ENCODE peak calls at places on chromosomes 12 and 14, in seven cellular contexts. One of them, this sample, is unnamed.

GRCh38 chr14:69346710-69347109 is 51.4 kb downstream of the ERH start:
- DNase-seq in CD8-positive, alpha-beta T cell: no peak
- DNase-seq in coronary artery: no peak
- DNase-seq in adrenal gland: no peak
- DNase-seq in ascending aorta: no peak
- DNase-seq in fibroblast of pulmonary artery: peak
- DNase-seq in prostate gland: no peak
- DNase-seq in this sample: no peak

GRCh38 chr12:6065872-6066217 is 58.6 kb downstream of the VWF start:
- DNase-seq in CD8-positive, alpha-beta T cell: no peak
- DNase-seq in coronary artery: no peak
- DNase-seq in adrenal gland: no peak
- DNase-seq in ascending aorta: no peak
- DNase-seq in fibroblast of pulmonary artery: no peak
- DNase-seq in prostate gland: no peak
- DNase-seq in this sample: no peak

GRCh38 chr14:92122761-92123160 is 992 bp downstream of the CPSF2 start:
- DNase-seq in CD8-positive, alpha-beta T cell: no peak
- DNase-seq in coronary artery: no peak
- DNase-seq in adrenal gland: no peak
- DNase-seq in ascending aorta: no peak
- DNase-seq in fibroblast of pulmonary artery: no peak
- DNase-seq in prostate gland: no peak
- DNase-seq in this sample: no peak

GRCh38 chr12:57519758-57520007 is 631 bp downstream of the DDIT3 start:
- DNase-seq in CD8-positive, alpha-beta T cell: peak
- DNase-seq in coronary artery: no peak
- DNase-seq in adrenal gland: no peak
- DNase-seq in ascending aorta: no peak
- DNase-seq in fibroblast of pulmonary artery: no peak
- DNase-seq in prostate gland: no peak
- DNase-seq in this sample: no peak

GRCh38 chr12:93790472-93791152 is 113.4 kb downstream of the CRADD start:
- DNase-seq in CD8-positive, alpha-beta T cell: no peak
- DNase-seq in coronary artery: no peak
- DNase-seq in adrenal gland: no peak
- DNase-seq in ascending aorta: no peak
- DNase-seq in fibroblast of pulmonary artery: peak
- DNase-seq in prostate gland: no peak
- DNase-seq in this sample: no peak

GRCh38 chr12:11204173-11204572 is 17.4 kb upstream of the TAS2R42 start:
- DNase-seq in CD8-positive, alpha-beta T cell: no peak
- DNase-seq in coronary artery: no peak
- DNase-seq in adrenal gland: no peak
- DNase-seq in ascending aorta: no peak
- DNase-seq in fibroblast of pulmonary artery: no peak
- DNase-seq in prostate gland: no peak
- DNase-seq in this sample: no peak

GRCh38 chr14:68401320-68401719 is 391.5 kb downstream of the ZFP36L1 start:
- DNase-seq in CD8-positive, alpha-beta T cell: no peak
- DNase-seq in coronary artery: no peak
- DNase-seq in adrenal gland: no peak
- DNase-seq in ascending aorta: no peak
- DNase-seq in fibroblast of pulmonary artery: peak
- DNase-seq in prostate gland: no peak
- DNase-seq in this sample: no peak

GRCh38 chr14:101220921-101221510 is 317.5 kb upstream of the RTL1 start:
- DNase-seq in CD8-positive, alpha-beta T cell: peak
- DNase-seq in coronary artery: peak
- DNase-seq in adrenal gland: no peak
- DNase-seq in ascending aorta: no peak
- DNase-seq in fibroblast of pulmonary artery: no peak
- DNase-seq in prostate gland: no peak
- DNase-seq in this sample: peak

GRCh38 chr12:51183816-51184215 is 10.9 kb upstream of the TFCP2 start:
- DNase-seq in CD8-positive, alpha-beta T cell: no peak
- DNase-seq in coronary artery: no peak
- DNase-seq in adrenal gland: peak
- DNase-seq in ascending aorta: no peak
- DNase-seq in fibroblast of pulmonary artery: peak
- DNase-seq in prostate gland: no peak
- DNase-seq in this sample: no peak

GRCh38 chr12:104201238-104202001 is 14.2 kb upstream of the TXNRD1 start:
- DNase-seq in CD8-positive, alpha-beta T cell: peak
- DNase-seq in coronary artery: no peak
- DNase-seq in adrenal gland: peak
- DNase-seq in ascending aorta: no peak
- DNase-seq in fibroblast of pulmonary artery: peak
- DNase-seq in prostate gland: peak
- DNase-seq in this sample: peak

GRCh38 chr12:58920102-58920955 is at the start of gene LRIG3:
- DNase-seq in CD8-positive, alpha-beta T cell: no peak
- DNase-seq in coronary artery: peak
- DNase-seq in adrenal gland: peak
- DNase-seq in ascending aorta: peak
- DNase-seq in fibroblast of pulmonary artery: peak
- DNase-seq in prostate gland: peak
- DNase-seq in this sample: peak

GRCh38 chr12:102512523-102512922 is 32.2 kb upstream of the IGF1 start:
- DNase-seq in CD8-positive, alpha-beta T cell: no peak
- DNase-seq in coronary artery: no peak
- DNase-seq in adrenal gland: no peak
- DNase-seq in ascending aorta: no peak
- DNase-seq in fibroblast of pulmonary artery: no peak
- DNase-seq in prostate gland: no peak
- DNase-seq in this sample: no peak

GRCh38 chr12:53949631-53950440 is 4.9 kb upstream of the HOXC12 start:
- DNase-seq in CD8-positive, alpha-beta T cell: no peak
- DNase-seq in coronary artery: no peak
- DNase-seq in adrenal gland: no peak
- DNase-seq in ascending aorta: no peak
- DNase-seq in fibroblast of pulmonary artery: no peak
- DNase-seq in prostate gland: no peak
- DNase-seq in this sample: peak

GRCh38 chr12:116855744-116856470 is 25.3 kb downstream of the HRK start:
- DNase-seq in CD8-positive, alpha-beta T cell: no peak
- DNase-seq in coronary artery: no peak
- DNase-seq in adrenal gland: no peak
- DNase-seq in ascending aorta: no peak
- DNase-seq in fibroblast of pulmonary artery: no peak
- DNase-seq in prostate gland: no peak
- DNase-seq in this sample: no peak

GRCh38 chr12:85277900-85278597 is 2.0 kb upstream of the ALX1 start:
- DNase-seq in CD8-positive, alpha-beta T cell: no peak
- DNase-seq in coronary artery: no peak
- DNase-seq in adrenal gland: no peak
- DNase-seq in ascending aorta: no peak
- DNase-seq in fibroblast of pulmonary artery: no peak
- DNase-seq in prostate gland: no peak
- DNase-seq in this sample: peak

GRCh38 chr14:98174031-98174430 is 1098.0 kb downstream of the BCL11B start:
- DNase-seq in CD8-positive, alpha-beta T cell: no peak
- DNase-seq in coronary artery: no peak
- DNase-seq in adrenal gland: no peak
- DNase-seq in ascending aorta: no peak
- DNase-seq in fibroblast of pulmonary artery: no peak
- DNase-seq in prostate gland: no peak
- DNase-seq in this sample: no peak

GRCh38 chr12:91885851-91886250 is 259.8 kb downstream of the BTG1 start:
- DNase-seq in CD8-positive, alpha-beta T cell: no peak
- DNase-seq in coronary artery: no peak
- DNase-seq in adrenal gland: no peak
- DNase-seq in ascending aorta: no peak
- DNase-seq in fibroblast of pulmonary artery: no peak
- DNase-seq in prostate gland: no peak
- DNase-seq in this sample: no peak

GRCh38 chr14:48323655-48324054 is 648.2 kb upstream of the MDGA2 start:
- DNase-seq in CD8-positive, alpha-beta T cell: no peak
- DNase-seq in coronary artery: no peak
- DNase-seq in adrenal gland: no peak
- DNase-seq in ascending aorta: no peak
- DNase-seq in fibroblast of pulmonary artery: peak
- DNase-seq in prostate gland: no peak
- DNase-seq in this sample: no peak

GRCh38 chr14:32635103-32635719 is 303.5 kb upstream of the NPAS3 start:
- DNase-seq in CD8-positive, alpha-beta T cell: no peak
- DNase-seq in coronary artery: no peak
- DNase-seq in adrenal gland: no peak
- DNase-seq in ascending aorta: no peak
- DNase-seq in fibroblast of pulmonary artery: peak
- DNase-seq in prostate gland: no peak
- DNase-seq in this sample: no peak

GRCh38 chr14:89447182-89447970 is 30.3 kb upstream of the FOXN3 start:
- DNase-seq in CD8-positive, alpha-beta T cell: no peak
- DNase-seq in coronary artery: no peak
- DNase-seq in adrenal gland: no peak
- DNase-seq in ascending aorta: no peak
- DNase-seq in fibroblast of pulmonary artery: no peak
- DNase-seq in prostate gland: no peak
- DNase-seq in this sample: no peak

GRCh38 chr12:3732901-3733300 is 20.0 kb downstream of the CRACR2A start:
- DNase-seq in CD8-positive, alpha-beta T cell: no peak
- DNase-seq in coronary artery: peak
- DNase-seq in adrenal gland: no peak
- DNase-seq in ascending aorta: no peak
- DNase-seq in fibroblast of pulmonary artery: no peak
- DNase-seq in prostate gland: no peak
- DNase-seq in this sample: no peak

GRCh38 chr12:113948151-113948914 is 17.8 kb downstream of the RBM19 start:
- DNase-seq in CD8-positive, alpha-beta T cell: no peak
- DNase-seq in coronary artery: no peak
- DNase-seq in adrenal gland: no peak
- DNase-seq in ascending aorta: no peak
- DNase-seq in fibroblast of pulmonary artery: no peak
- DNase-seq in prostate gland: no peak
- DNase-seq in this sample: no peak

GRCh38 chr12:68761901-68762630 is 16.1 kb downstream of the SLC35E3 start:
- DNase-seq in CD8-positive, alpha-beta T cell: no peak
- DNase-seq in coronary artery: no peak
- DNase-seq in adrenal gland: peak
- DNase-seq in ascending aorta: no peak
- DNase-seq in fibroblast of pulmonary artery: no peak
- DNase-seq in prostate gland: no peak
- DNase-seq in this sample: no peak

GRCh38 chr12:51323317-51323960 is 535 bp downstream of the BIN2 start:
- DNase-seq in CD8-positive, alpha-beta T cell: peak
- DNase-seq in coronary artery: no peak
- DNase-seq in adrenal gland: no peak
- DNase-seq in ascending aorta: no peak
- DNase-seq in fibroblast of pulmonary artery: no peak
- DNase-seq in prostate gland: no peak
- DNase-seq in this sample: no peak

GRCh38 chr12:118371354-118372282 is 1.1 kb downstream of the TAOK3 start:
- DNase-seq in CD8-positive, alpha-beta T cell: no peak
- DNase-seq in coronary artery: no peak
- DNase-seq in adrenal gland: no peak
- DNase-seq in ascending aorta: no peak
- DNase-seq in fibroblast of pulmonary artery: no peak
- DNase-seq in prostate gland: peak
- DNase-seq in this sample: no peak

GRCh38 chr12:100554608-100555077 is 18.8 kb upstream of the GAS2L3 start:
- DNase-seq in CD8-positive, alpha-beta T cell: no peak
- DNase-seq in coronary artery: no peak
- DNase-seq in adrenal gland: peak
- DNase-seq in ascending aorta: no peak
- DNase-seq in fibroblast of pulmonary artery: peak
- DNase-seq in prostate gland: no peak
- DNase-seq in this sample: no peak

GRCh38 chr12:2373307-2373706 is 320.5 kb downstream of the CACNA1C start:
- DNase-seq in CD8-positive, alpha-beta T cell: no peak
- DNase-seq in coronary artery: no peak
- DNase-seq in adrenal gland: no peak
- DNase-seq in ascending aorta: no peak
- DNase-seq in fibroblast of pulmonary artery: no peak
- DNase-seq in prostate gland: no peak
- DNase-seq in this sample: no peak

GRCh38 chr14:94390372-94391086 is 2.1 kb upstream of the SERPINA1 start:
- DNase-seq in CD8-positive, alpha-beta T cell: no peak
- DNase-seq in coronary artery: peak
- DNase-seq in adrenal gland: peak
- DNase-seq in ascending aorta: no peak
- DNase-seq in fibroblast of pulmonary artery: peak
- DNase-seq in prostate gland: peak
- DNase-seq in this sample: no peak

GRCh38 chr12:112898380-112898779 is 8.4 kb upstream of the OAS1 start:
- DNase-seq in CD8-positive, alpha-beta T cell: no peak
- DNase-seq in coronary artery: no peak
- DNase-seq in adrenal gland: no peak
- DNase-seq in ascending aorta: no peak
- DNase-seq in fibroblast of pulmonary artery: no peak
- DNase-seq in prostate gland: no peak
- DNase-seq in this sample: no peak

DNA sequence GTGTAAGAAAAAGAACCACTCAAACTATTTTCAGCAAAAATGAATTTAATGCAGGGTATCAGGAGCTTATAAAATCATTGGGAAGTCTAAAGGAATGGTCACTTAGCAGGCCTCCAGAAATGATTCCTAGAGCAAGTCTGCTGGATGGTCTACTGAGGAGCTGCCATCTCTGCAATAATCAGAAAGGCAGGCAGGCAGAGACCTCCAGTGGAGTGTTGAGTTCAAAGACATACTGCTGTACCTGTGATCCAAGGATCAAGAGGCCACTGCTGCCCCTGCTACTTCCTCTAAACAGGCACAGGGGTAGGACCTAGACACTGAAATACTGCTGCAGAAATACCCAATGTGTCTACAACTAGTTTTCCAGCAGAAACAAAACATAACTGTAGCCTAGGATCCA is 14.5 kb upstream of the KICS2 start:
- DNase-seq in CD8-positive, alpha-beta T cell: no peak
- DNase-seq in coronary artery: no peak
- DNase-seq in adrenal gland: no peak
- DNase-seq in ascending aorta: no peak
- DNase-seq in fibroblast of pulmonary artery: peak
- DNase-seq in prostate gland: no peak
- DNase-seq in this sample: no peak
- TF ChIP-seq CTCF in CD8-positive, alpha-beta T cell: no peak
- TF ChIP-seq CTCF in coronary artery: no peak
- TF ChIP-seq CTCF in adrenal gland: no peak
- TF ChIP-seq CTCF in ascending aorta: no peak
- TF ChIP-seq CTCF in fibroblast of pulmonary artery: peak
- TF ChIP-seq CTCF in prostate gland: no peak
- TF ChIP-seq CTCF in this sample: no peak

GRCh38 chr14:49966304-49966809 is 73.5 kb downstream of the ARF6 start:
- DNase-seq in CD8-positive, alpha-beta T cell: no peak
- DNase-seq in coronary artery: no peak
- DNase-seq in adrenal gland: no peak
- DNase-seq in ascending aorta: no peak
- DNase-seq in fibroblast of pulmonary artery: no peak
- DNase-seq in prostate gland: no peak
- DNase-seq in this sample: no peak
- H3K4me3 ChIP-seq in CD8-positive, alpha-beta T cell: no peak
- H3K4me3 ChIP-seq in coronary artery: no peak
- H3K4me3 ChIP-seq in adrenal gland: no peak
- H3K4me3 ChIP-seq in ascending aorta: no peak
- H3K4me3 ChIP-seq in fibroblast of pulmonary artery: no peak
- H3K4me3 ChIP-seq in prostate gland: no peak
- H3K4me3 ChIP-seq in this sample: no peak

GRCh38 chr12:132373967-132374820 is 44.8 kb upstream of the GALNT9 start:
- DNase-seq in CD8-positive, alpha-beta T cell: no peak
- DNase-seq in coronary artery: no peak
- DNase-seq in adrenal gland: no peak
- DNase-seq in ascending aorta: no peak
- DNase-seq in fibroblast of pulmonary artery: peak
- DNase-seq in prostate gland: no peak
- DNase-seq in this sample: no peak
- TF ChIP-seq CTCF in CD8-positive, alpha-beta T cell: no peak
- TF ChIP-seq CTCF in coronary artery: no peak
- TF ChIP-seq CTCF in adrenal gland: no peak
- TF ChIP-seq CTCF in ascending aorta: no peak
- TF ChIP-seq CTCF in fibroblast of pulmonary artery: peak
- TF ChIP-seq CTCF in prostate gland: no peak
- TF ChIP-seq CTCF in this sample: no peak

GRCh38 chr12:15220451-15220850 is 766 bp downstream of the RERG start:
- DNase-seq in CD8-positive, alpha-beta T cell: no peak
- DNase-seq in coronary artery: no peak
- DNase-seq in adrenal gland: peak
- DNase-seq in ascending aorta: no peak
- DNase-seq in fibroblast of pulmonary artery: no peak
- DNase-seq in prostate gland: no peak
- DNase-seq in this sample: no peak
- H3K4me3 ChIP-seq in CD8-positive, alpha-beta T cell: no peak
- H3K4me3 ChIP-seq in coronary artery: peak
- H3K4me3 ChIP-seq in adrenal gland: peak
- H3K4me3 ChIP-seq in ascending aorta: peak
- H3K4me3 ChIP-seq in fibroblast of pulmonary artery: no peak
- H3K4me3 ChIP-seq in prostate gland: peak
- H3K4me3 ChIP-seq in this sample: no peak

This sample was measured in lower leg skin.